ENCODE peak calls at places on chromosomes 2 and 18, in seven cellular contexts. U, Y, W, B, P, F and Q are unnamed samples.

GRCh38 chr2:10234409-10235094 is 68.2 kb upstream of the HPCAL1 start:
- DNase-seq in U (peak), Y (no peak), W (no peak), B (no peak), P (no peak), F (no peak), Q (peak)

GRCh38 chr2:85536479-85536878 is 2.5 kb upstream of the MAT2A start:
- DNase-seq in U (peak), Y (no peak), W (no peak), B (no peak), P (no peak), F (no peak), Q (no peak)

GRCh38 chr2:47536696-47537095 is 133.7 kb downstream of the MSH2 start:
- DNase-seq in U (no peak), Y (no peak), W (no peak), B (no peak), P (no peak), F (no peak), Q (no peak)

GRCh38 chr2:2520396-2520795 is 189.3 kb upstream of the MYT1L start:
- DNase-seq in U (no peak), Y (no peak), W (no peak), B (no peak), P (no peak), F (no peak), Q (no peak)

GRCh38 chr18:63604791-63605567 is 17.8 kb downstream of the SERPINB13 start:
- DNase-seq in U (no peak), Y (no peak), W (no peak), B (no peak), P (no peak), F (peak), Q (no peak)

GRCh38 chr2:221779614-221780067 is 207.5 kb upstream of the EPHA4 start:
- DNase-seq in U (peak), Y (no peak), W (no peak), B (peak), P (no peak), F (peak), Q (no peak)

GRCh38 chr2:85887566-85888019 is 1.2 kb downstream of the ST3GAL5 start:
- DNase-seq in U (peak), Y (peak), W (no peak), B (peak), P (peak), F (peak), Q (no peak)

GRCh38 chr18:57207124-57207916 is 60.4 kb downstream of the BOD1L2 start:
- DNase-seq in U (no peak), Y (no peak), W (no peak), B (no peak), P (no peak), F (no peak), Q (no peak)

GRCh38 chr2:222569826-222570225 is 86.1 kb downstream of the FARSB start:
- DNase-seq in U (peak), Y (no peak), W (no peak), B (no peak), P (no peak), F (no peak), Q (no peak)

GRCh38 chr2:134078349-134078748 is 175.5 kb upstream of the MGAT5 start:
- DNase-seq in U (no peak), Y (no peak), W (no peak), B (no peak), P (no peak), F (no peak), Q (no peak)

GRCh38 chr2:105546623-105546964 is 147.7 kb upstream of the FHL2 start:
- DNase-seq in U (no peak), Y (no peak), W (no peak), B (no peak), P (no peak), F (no peak), Q (no peak)

GRCh38 chr18:73458186-73458964 is 590.6 kb upstream of the NETO1 start:
- DNase-seq in U (peak), Y (no peak), W (no peak), B (no peak), P (no peak), F (no peak), Q (no peak)

GRCh38 chr18:44716697-44717163 is 36.0 kb downstream of the SETBP1 start:
- DNase-seq in U (no peak), Y (no peak), W (no peak), B (no peak), P (no peak), F (no peak), Q (no peak)

GRCh38 chr18:79245517-79246001 is 150.2 kb upstream of the NFATC1 start:
- DNase-seq in U (no peak), Y (no peak), W (no peak), B (peak), P (no peak), F (peak), Q (no peak)

GRCh38 chr2:85273732-85274731 is 53.8 kb downstream of the TGOLN2 start:
- DNase-seq in U (peak), Y (no peak), W (peak), B (no peak), P (no peak), F (peak), Q (no peak)

GRCh38 chr2:520663-521340 is 156.4 kb downstream of the TMEM18 start:
- DNase-seq in U (no peak), Y (no peak), W (no peak), B (no peak), P (no peak), F (no peak), Q (no peak)

GRCh38 chr2:40360652-40361051 is 91.2 kb downstream of the SLC8A1 start:
- DNase-seq in U (peak), Y (no peak), W (no peak), B (peak), P (no peak), F (peak), Q (no peak)

GRCh38 chr2:217695033-217695520 is 307.7 kb downstream of the TNS1 start:
- DNase-seq in U (peak), Y (no peak), W (peak), B (no peak), P (no peak), F (no peak), Q (no peak)

GRCh38 chr2:130336877-130337734 is 5.6 kb upstream of the IMP4 start:
- DNase-seq in U (peak), Y (peak), W (peak), B (peak), P (peak), F (peak), Q (peak)

GRCh38 chr2:1168856-1169255 is 218.2 kb downstream of the SNTG2 start:
- DNase-seq in U (no peak), Y (no peak), W (no peak), B (no peak), P (no peak), F (no peak), Q (no peak)

GRCh38 chr18:28174181-28174906 is 2.6 kb downstream of the CDH2 start:
- DNase-seq in U (no peak), Y (no peak), W (no peak), B (no peak), P (no peak), F (no peak), Q (no peak)

GRCh38 chr2:179454443-179455218 is 190.0 kb upstream of the SESTD1 start:
- DNase-seq in U (peak), Y (no peak), W (no peak), B (no peak), P (no peak), F (peak), Q (no peak)

GRCh38 chr2:28821295-28821958 is 10.8 kb downstream of the SPDYA start:
- DNase-seq in U (peak), Y (no peak), W (no peak), B (peak), P (no peak), F (peak), Q (no peak)

GRCh38 chr18:2883137-2883671 is 36.4 kb downstream of the EMILIN2 start:
- DNase-seq in U (no peak), Y (no peak), W (no peak), B (peak), P (no peak), F (no peak), Q (no peak)

GRCh38 chr2:33136056-33136455 is 189.3 kb downstream of the LTBP1 start:
- DNase-seq in U (peak), Y (no peak), W (no peak), B (no peak), P (no peak), F (no peak), Q (no peak)

GRCh38 chr2:184197413-184197812 is 400.9 kb upstream of the ZNF804A start:
- DNase-seq in U (no peak), Y (no peak), W (no peak), B (no peak), P (no peak), F (no peak), Q (no peak)

GRCh38 chr2:146927080-146927714 is 917.6 kb upstream of the ACVR2A start:
- DNase-seq in U (peak), Y (no peak), W (peak), B (peak), P (no peak), F (peak), Q (no peak)

GRCh38 chr18:50469380-50469781 is 90.5 kb upstream of the MAPK4 start:
- DNase-seq in U (no peak), Y (no peak), W (no peak), B (no peak), P (peak), F (no peak), Q (no peak)

GRCh38 chr18:47316924-47317323 is 65.5 kb upstream of the SKOR2 start:
- DNase-seq in U (no peak), Y (no peak), W (no peak), B (no peak), P (no peak), F (no peak), Q (no peak)

GRCh38 chr18:3623769-3624545 is 174.0 kb downstream of the TGIF1 start:
- DNase-seq in U (peak), Y (peak), W (peak), B (peak), P (peak), F (peak), Q (no peak)

GRCh38 chr2:226692521-226693126 is 107.0 kb downstream of the IRS1 start:
- DNase-seq in U (no peak), Y (no peak), W (no peak), B (no peak), P (no peak), F (no peak), Q (no peak)

GRCh38 chr2:45044916-45045315 is 35.7 kb upstream of the SIX2 start:
- DNase-seq in U (no peak), Y (no peak), W (no peak), B (no peak), P (no peak), F (no peak), Q (no peak)

GRCh38 chr2:199979841-199980628 is 24.7 kb downstream of the MAIP1 start:
- DNase-seq in U (peak), Y (peak), W (peak), B (peak), P (peak), F (peak), Q (no peak)

GRCh38 chr2:167005096-167005495 is 116.8 kb downstream of the XIRP2 start:
- DNase-seq in U (no peak), Y (no peak), W (no peak), B (no peak), P (no peak), F (no peak), Q (no peak)

GRCh38 chr2:198311020-198311419 is 506.6 kb downstream of the PLCL1 start:
- DNase-seq in U (no peak), Y (no peak), W (no peak), B (peak), P (no peak), F (no peak), Q (no peak)

GRCh38 chr2:15666776-15667578 is 75.3 kb downstream of the DDX1 start:
- DNase-seq in U (no peak), Y (no peak), W (no peak), B (no peak), P (no peak), F (no peak), Q (no peak)

GRCh38 chr2:42102606-42103450 is 55.0 kb downstream of the PKDCC start:
- DNase-seq in U (no peak), Y (peak), W (no peak), B (peak), P (peak), F (no peak), Q (no peak)

GRCh38 chr2:120842456-120843439 is 107.1 kb downstream of the GLI2 start:
- DNase-seq in U (no peak), Y (no peak), W (no peak), B (no peak), P (no peak), F (no peak), Q (peak)

GRCh38 chr2:1642066-1642861 is 102.1 kb downstream of the PXDN start:
- DNase-seq in U (no peak), Y (no peak), W (no peak), B (no peak), P (no peak), F (no peak), Q (no peak)

GRCh38 chr2:235070063-235070706 is 118.4 kb downstream of the SH3BP4 start:
- DNase-seq in U (peak), Y (no peak), W (no peak), B (no peak), P (no peak), F (no peak), Q (no peak)
- TF ChIP-seq CTCF in U (no peak), Y (no peak), W (no peak), B (no peak), P (no peak), F (no peak), Q (no peak)

DNA sequence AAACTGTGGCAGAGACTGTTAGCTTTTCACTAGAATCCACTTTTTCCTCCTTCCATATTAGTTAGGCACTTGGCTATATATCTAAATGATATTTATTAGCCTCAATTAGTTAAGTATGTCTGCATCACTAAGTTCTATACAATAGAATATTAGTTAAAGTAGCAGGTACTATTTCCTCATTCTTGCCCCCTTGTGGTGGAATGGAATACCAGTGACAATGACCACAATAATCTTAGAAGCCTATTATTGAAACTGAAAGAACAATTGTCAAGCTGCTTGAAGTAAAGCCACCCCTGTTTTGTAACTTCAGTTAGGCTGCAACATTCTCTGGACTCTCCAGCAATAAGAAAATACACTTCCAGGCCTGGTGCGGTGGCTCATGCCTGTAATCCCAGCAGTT is 476.3 kb upstream of the VWC2L start:
- DNase-seq in U (peak), Y (no peak), W (no peak), B (peak), P (no peak), F (peak), Q (no peak)
- TF ChIP-seq CTCF in U (peak), Y (peak), W (no peak), B (no peak), P (no peak), F (peak), Q (peak)

GRCh38 chr2:238706673-238707072 is 141.2 kb upstream of the TWIST2 start:
- DNase-seq in U (no peak), Y (no peak), W (no peak), B (no peak), P (no peak), F (no peak), Q (no peak)
- TF ChIP-seq CTCF in U (peak), Y (peak), W (no peak), B (no peak), P (no peak), F (no peak), Q (peak)

GRCh38 chr2:115162454-115163293 is 720.2 kb downstream of the DPP10 start:
- DNase-seq in U (no peak), Y (peak), W (no peak), B (peak), P (no peak), F (no peak), Q (peak)

GRCh38 chr2:115161531-115162453 is 719.4 kb downstream of the DPP10 start:
- DNase-seq in U (no peak), Y (peak), W (no peak), B (peak), P (no peak), F (no peak), Q (peak)

GRCh38 chr2:115168457-115168856 is 726.0 kb downstream of the DPP10 start:
- DNase-seq in U (no peak), Y (no peak), W (no peak), B (no peak), P (no peak), F (no peak), Q (no peak)

GRCh38 chr2:115163572-115163971 is 721.1 kb downstream of the DPP10 start:
- DNase-seq in U (no peak), Y (no peak), W (no peak), B (no peak), P (no peak), F (no peak), Q (no peak)

DNA sequence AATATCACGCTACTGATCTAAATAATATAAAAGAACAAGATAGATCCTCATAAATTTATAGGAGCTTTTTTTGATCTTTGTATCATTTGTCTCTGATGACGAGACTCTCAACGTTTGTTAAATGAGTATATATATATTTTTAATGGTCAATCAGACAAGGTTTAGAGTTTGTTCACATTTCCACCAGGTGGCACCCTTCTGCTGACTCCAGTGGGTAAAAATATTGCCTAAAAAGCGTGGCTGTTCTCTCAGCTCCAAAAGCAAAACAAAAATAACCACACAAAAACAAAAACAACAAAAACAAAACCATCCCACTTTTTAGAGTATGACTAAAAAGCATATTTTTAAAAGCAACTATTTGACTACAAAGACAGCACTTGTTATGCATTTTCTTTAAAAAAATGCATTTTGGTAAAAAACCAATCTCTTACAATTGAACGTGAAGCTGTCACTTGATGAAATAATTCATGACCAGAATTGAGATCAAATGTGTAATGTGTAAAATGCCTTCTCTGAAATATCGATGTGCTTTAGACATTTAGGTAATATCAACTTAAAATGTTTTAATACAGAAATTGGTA is 723.2 kb downstream of the DPP10 start:
- DNase-seq in U (peak), Y (no peak), W (no peak), B (peak), P (no peak), F (peak), Q (no peak)
- TF ChIP-seq CTCF in U (peak), Y (peak), W (peak), B (peak), P (no peak), F (peak), Q (peak)